ENCODE peak calls at places on chromosomes 13 and 19, in four cellular contexts. W, H, Z and T are unnamed samples.

GRCh38 chr13:55990631-55991030 is 1150.1 kb upstream of the PRR20A start:
- DNase-seq in W (no peak), H (no peak), Z (no peak), T (no peak)

GRCh38 chr19:2866495-2867024 is 575 bp upstream of the ZNF556 start:
- DNase-seq in W (no peak), H (no peak), Z (no peak), T (no peak)

GRCh38 chr13:113491418-113491883 is 940 bp upstream of the DCUN1D2 start:
- DNase-seq in W (peak; percentile 50), H (peak; percentile 67), Z (peak; percentile 27), T (no peak)

GRCh38 chr19:3699071-3699740 is 1.1 kb downstream of the PIP5K1C start:
- DNase-seq in W (peak; percentile 49), H (peak; percentile 68), Z (peak; percentile 50), T (no peak)

GRCh38 chr19:34482380-34483250 is 1.1 kb downstream of the WTIP start:
- DNase-seq in W (peak; percentile 55), H (no peak), Z (peak; percentile 47), T (no peak)

GRCh38 chr13:112779856-112780604 is 90.2 kb downstream of the ATP11A start:
- DNase-seq in W (no peak), H (no peak), Z (no peak), T (no peak)

GRCh38 chr19:29804493-29804892 is 7.3 kb upstream of the CCNE1 start:
- DNase-seq in W (no peak), H (no peak), Z (no peak), T (no peak)

GRCh38 chr19:23823952-23824389 is 65.3 kb upstream of the ZNF681 start:
- DNase-seq in W (peak; percentile 7), H (no peak), Z (peak; percentile 30), T (no peak)

GRCh38 chr13:44312898-44313551 is 60.6 kb upstream of the SERP2 start:
- DNase-seq in W (no peak), H (no peak), Z (peak; percentile 98), T (no peak)

GRCh38 chr19:3849092-3849491 is 19.7 kb downstream of the ZFR2 start:
- DNase-seq in W (peak; percentile 76), H (no peak), Z (peak; percentile 34), T (no peak)

GRCh38 chr19:31500921-31501320 is 151.7 kb upstream of the TSHZ3 start:
- DNase-seq in W (no peak), H (no peak), Z (no peak), T (no peak)

GRCh38 chr19:40689339-40690049 is 957 bp downstream of the NUMBL start:
- DNase-seq in W (peak; percentile 68), H (peak; percentile 74), Z (no peak), T (no peak)

GRCh38 chr19:51644636-51645271 is 1.9 kb downstream of the SIGLEC14 start:
- DNase-seq in W (no peak), H (no peak), Z (no peak), T (no peak)

GRCh38 chr13:32752997-32753606 is 166.8 kb downstream of the PDS5B start:
- DNase-seq in W (no peak), H (no peak), Z (no peak), T (no peak)
- H3K4me1 ChIP-seq in W (no peaks in the 10 kb centered on the region), H (no peaks in the 10 kb centered on the region), Z (no peaks in the 10 kb centered on the region), T (no peaks in the 10 kb centered on the region)

DNA sequence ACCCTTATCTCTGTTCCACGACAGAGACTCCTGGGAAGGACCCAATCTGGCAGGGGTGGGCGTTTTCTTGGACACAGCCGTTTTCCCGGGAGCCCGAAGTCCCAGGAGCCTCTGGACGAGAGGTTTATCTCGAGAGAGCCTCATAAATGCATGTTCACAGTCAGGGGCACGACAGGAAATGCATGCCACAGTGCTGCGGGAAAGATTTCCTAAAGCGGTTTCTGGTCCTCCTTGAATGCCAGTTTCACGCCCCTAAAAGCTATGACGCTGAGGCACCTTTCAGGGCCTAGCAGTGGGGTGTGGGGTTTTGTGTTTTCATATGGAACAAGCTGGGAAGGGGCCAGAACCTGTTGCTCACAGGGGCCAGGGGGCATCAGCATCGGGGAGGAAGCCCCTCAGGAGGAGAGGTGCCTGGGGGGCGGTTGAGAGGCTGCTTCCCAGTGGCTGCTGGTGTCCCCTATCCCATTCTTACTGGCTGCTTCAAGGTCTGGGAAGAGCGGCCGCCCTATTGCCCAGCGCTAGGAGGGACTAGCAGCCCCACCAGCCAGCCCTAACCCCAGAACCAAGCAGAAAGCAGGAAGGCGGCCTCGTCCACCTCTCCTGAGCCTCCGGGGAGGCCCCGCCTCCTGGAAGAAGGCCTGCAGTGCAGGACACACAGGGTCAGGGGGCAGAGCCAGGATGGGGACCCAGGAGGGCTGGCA is 157.0 kb downstream of the KDM4B start:
- DNase-seq in W (no peak), H (no peak), Z (no peak), T (no peak)
- H3K4me1 ChIP-seq in W (no peaks in the 10 kb centered on the region), H (no peaks in the 10 kb centered on the region), Z (no peaks in the 10 kb centered on the region), T (peaks cover 44% of the 10 kb centered on the region)

GRCh38 chr19:42198676-42199439 is 18.6 kb downstream of the DEDD2 start:
- DNase-seq in W (no peak), H (peak; percentile 84), Z (no peak), T (no peak)
- H3K4me1 ChIP-seq in W (no peaks in the 10 kb centered on the region), H (peaks cover 22% of the 10 kb centered on the region), Z (peaks cover 29% of the 10 kb centered on the region), T (no peaks in the 10 kb centered on the region)

DNA sequence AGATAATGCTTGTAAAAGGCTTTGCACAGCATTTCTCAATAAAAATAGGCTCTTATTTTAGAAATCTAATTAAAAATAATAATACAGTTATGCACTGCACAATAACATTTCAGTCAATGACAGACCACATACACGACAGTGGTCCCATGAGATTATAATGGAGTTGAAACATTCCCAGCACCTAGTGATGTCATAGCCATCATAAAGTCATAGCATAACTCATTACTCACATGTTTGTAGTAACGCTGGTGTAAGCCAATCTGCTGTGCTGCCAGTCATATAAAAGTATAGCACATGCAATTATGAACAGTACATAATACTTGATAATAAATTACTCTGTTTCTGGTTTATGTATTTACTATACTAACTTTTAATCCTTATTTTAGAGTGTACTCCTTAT is 12.7 kb upstream of the SERPINE3 start:
- DNase-seq in W (no peak), H (no peak), Z (no peak), T (no peak)
- H3K4me1 ChIP-seq in W (peaks cover 15% of the 10 kb centered on the region), H (no peaks in the 10 kb centered on the region), Z (peaks cover 3% of the 10 kb centered on the region), T (peaks cover 4% of the 10 kb centered on the region)